ENCODE peak calls at places on chromosomes 16 and 17, in ten cellular contexts. T is GM23338; B is ovary; L is A549; D is heart left ventricle; Y is thoracic aorta; X is upper lobe of right lung; V is PC-9; K is CD8-positive, alpha-beta T cell; J is fibroblast of mammary gland. G is an unnamed sample.

GRCh38 chr17:70820276-70820675 is 650.9 kb downstream of the KCNJ2 start:
- DNase-seq in B (no peak), V (no peak), J (peak), K (no peak), D (no peak), Y (no peak), X (no peak), L (no peak), T (no peak), G (no peak)

GRCh38 chr17:31241116-31241515 is 55.9 kb downstream of the OMG start:
- DNase-seq in Y (no peak), T (no peak), L (no peak), K (no peak), D (no peak), J (no peak), V (no peak), X (no peak), B (no peak), G (no peak)

GRCh38 chr16:19507882-19508281 is 14.0 kb downstream of the GDE1 start:
- DNase-seq in L (no peak), B (no peak), D (no peak), X (no peak), V (peak), J (no peak), K (no peak), T (no peak), Y (no peak), G (no peak)

GRCh38 chr16:86836503-86837125 is 258.3 kb downstream of the FOXL1 start:
- DNase-seq in X (no peak), L (no peak), B (no peak), D (no peak), Y (no peak), T (no peak), V (no peak), K (no peak), J (peak), G (no peak)

GRCh38 chr16:83137326-83137770 is 510.6 kb downstream of the CDH13 start:
- DNase-seq in X (no peak), T (no peak), D (no peak), Y (no peak), V (peak), B (no peak), K (no peak), J (peak), L (peak), G (no peak)

GRCh38 chr16:88681084-88681680 is 5.1 kb downstream of the SNAI3 start:
- DNase-seq in D (no peak), V (peak), K (no peak), Y (no peak), J (no peak), X (no peak), L (peak), T (peak), B (no peak), G (no peak)

GRCh38 chr17:78237403-78238012 is 6.1 kb downstream of the TMEM235 start:
- DNase-seq in T (no peak), V (no peak), X (peak), D (no peak), K (no peak), Y (no peak), J (no peak), L (no peak), B (peak), G (no peak)

GRCh38 chr17:4557626-4558310 is 2.6 kb upstream of the MYBBP1A start:
- DNase-seq in Y (no peak), J (no peak), B (no peak), D (no peak), L (no peak), V (no peak), X (peak), K (no peak), T (no peak), G (no peak)

GRCh38 chr17:4587195-4587594 is 2.9 kb downstream of the SMTNL2 start:
- DNase-seq in L (no peak), J (no peak), V (no peak), B (no peak), D (no peak), X (peak), Y (no peak), K (no peak), T (no peak), G (no peak)

GRCh38 chr17:31550389-31551056 is 159.0 kb downstream of the RAB11FIP4 start:
- DNase-seq in K (no peak), L (peak), Y (no peak), B (peak), T (no peak), J (peak), D (no peak), X (no peak), V (no peak), G (no peak)

GRCh38 chr16:17416461-17417221 is 54.1 kb downstream of the XYLT1 start:
- DNase-seq in D (peak), V (no peak), L (no peak), X (peak), T (peak), B (no peak), Y (no peak), J (peak), K (peak), G (no peak)

GRCh38 chr17:77959926-77960521 is 1.5 kb downstream of the TNRC6C start:
- DNase-seq in J (peak), Y (no peak), L (no peak), K (no peak), V (no peak), B (no peak), T (peak), D (no peak), X (no peak), G (no peak)

GRCh38 chr17:61927211-61928100 is at the start of gene INTS2:
- DNase-seq in L (peak), J (peak), T (peak), V (peak), X (peak), D (peak), B (peak), Y (peak), K (peak), G (peak)
- TF ChIP-seq CTCF in L (no peak), J (no peak), T (no peak), V (no peak), X (no peak), D (no peak), B (no peak), Y (no peak), K (no peak), G (no peak)

GRCh38 chr16:14284930-14285541 is 213.9 kb downstream of the MRTFB start:
- DNase-seq in K (no peak), D (no peak), L (peak), V (peak), X (peak), Y (no peak), J (peak), B (no peak), T (peak), G (peak)
- H3K4me3 ChIP-seq in K (peak), D (peak), L (peak), V (peak), X (peak), Y (peak), J (peak), B (peak), T (peak), G (peak)

DNA sequence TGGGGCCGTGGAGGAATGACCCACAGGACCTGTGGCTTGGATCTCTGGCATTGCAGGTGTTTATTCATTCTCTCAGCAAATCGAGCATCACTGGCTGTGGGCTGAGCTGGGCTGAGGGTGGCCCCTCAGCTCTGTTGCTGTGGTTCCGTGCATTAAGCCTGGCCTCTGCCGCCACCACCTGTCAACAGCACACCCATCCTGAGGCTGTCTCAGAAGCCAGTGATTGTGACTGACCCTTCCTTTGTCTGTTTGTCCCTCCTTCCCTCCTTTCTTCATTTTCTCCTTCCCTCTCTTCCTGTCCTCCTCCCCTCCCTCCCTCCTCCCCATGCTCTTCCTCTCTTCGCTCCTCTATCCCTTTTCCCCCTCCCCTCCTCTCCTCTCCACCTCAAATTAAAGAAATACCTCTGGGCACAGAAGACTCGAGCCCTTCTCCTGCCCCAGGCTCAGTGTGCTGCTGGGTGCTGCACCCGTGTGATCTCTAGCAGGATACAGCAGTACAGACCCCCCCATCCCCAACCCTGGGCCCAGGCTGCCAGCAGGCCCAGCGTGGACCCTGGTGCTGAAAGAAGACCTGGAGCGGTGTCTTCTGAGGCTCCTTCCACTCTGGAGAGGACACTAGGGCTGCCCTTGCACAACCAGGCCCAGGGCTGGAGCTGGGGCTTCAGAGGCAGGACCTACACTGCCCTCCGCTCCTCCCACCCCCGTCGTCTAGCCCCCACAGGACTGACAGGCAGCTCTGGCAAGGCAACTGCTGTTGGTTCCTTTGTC is 75.9 kb downstream of the PLD6 start:
- DNase-seq in T (no peak), D (no peak), K (no peak), Y (no peak), J (no peak), B (no peak), V (no peak), X (no peak), L (no peak), G (no peak)
- TF ChIP-seq CTCF in T (no peak), D (no peak), K (no peak), Y (no peak), J (no peak), B (no peak), V (no peak), X (no peak), L (no peak), G (no peak)

GRCh38 chr16:4316732-4317461 is 1.0 kb downstream of the GLIS2 start:
- DNase-seq in Y (no peak), D (no peak), T (no peak), V (peak), J (no peak), X (peak), K (no peak), L (peak), B (peak), G (peak)
- H3K4me3 ChIP-seq in Y (peak), D (peak), T (peak), V (peak), J (peak), X (peak), K (no peak), L (peak), B (peak), G (peak)

G was measured in right lobe of liver.